ENCODE peak calls at places on chromosomes 5 and 9, in eight cellular contexts. One of them, this sample, is unnamed.

GRCh38 chr9:132485454-132485853 is 75.4 kb downstream of the CFAP77 start:
- DNase-seq in NCI-H510A: peak; percentile 42
- DNase-seq in cerebellar cortex: no peak
- DNase-seq in central memory CD8-positive, alpha-beta T cell: no peak
- DNase-seq in stimulated activated naive CD8-positive, alpha-beta T cell treated with anti-CD3 and anti-CD28 coated beads, Interleukin-15, Interleukin-2, amounts not matched to agents 100 U/mL and 50 U/mL, for 24 hours: no peak
- DNase-seq in brain microvascular endothelial cell: no peak
- DNase-seq in astrocyte of the spinal cord: no peak
- DNase-seq in HEK293T: no peak
- DNase-seq in this sample: no peak

GRCh38 chr9:91426123-91426745 is 2.6 kb upstream of the NFIL3 start:
- DNase-seq in NCI-H510A: no peak
- DNase-seq in cerebellar cortex: peak; percentile 63
- DNase-seq in HEK293T: peak; percentile 29
- DNase-seq in central memory CD8-positive, alpha-beta T cell: no peak
- DNase-seq in stimulated activated naive CD8-positive, alpha-beta T cell treated with anti-CD3 and anti-CD28 coated beads, Interleukin-15, Interleukin-2, amounts not matched to agents 100 U/mL and 50 U/mL, for 24 hours: no peak
- DNase-seq in astrocyte of the spinal cord: peak; percentile 60
- DNase-seq in brain microvascular endothelial cell: peak; percentile 28
- DNase-seq in this sample: peak; percentile 69

GRCh38 chr9:33163433-33164137 is 3.6 kb downstream of the B4GALT1 start:
- DNase-seq in astrocyte of the spinal cord: no peak
- DNase-seq in central memory CD8-positive, alpha-beta T cell: no peak
- DNase-seq in NCI-H510A: no peak
- DNase-seq in HEK293T: no peak
- DNase-seq in cerebellar cortex: no peak
- DNase-seq in brain microvascular endothelial cell: no peak
- DNase-seq in stimulated activated naive CD8-positive, alpha-beta T cell treated with anti-CD3 and anti-CD28 coated beads, Interleukin-15, Interleukin-2, amounts not matched to agents 100 U/mL and 50 U/mL, for 24 hours: no peak
- DNase-seq in this sample: no peak

GRCh38 chr5:9339206-9339818 is 206.6 kb downstream of the SEMA5A start:
- DNase-seq in cerebellar cortex: no peak
- DNase-seq in astrocyte of the spinal cord: no peak
- DNase-seq in central memory CD8-positive, alpha-beta T cell: no peak
- DNase-seq in HEK293T: peak; percentile 31
- DNase-seq in brain microvascular endothelial cell: no peak
- DNase-seq in NCI-H510A: no peak
- DNase-seq in stimulated activated naive CD8-positive, alpha-beta T cell treated with anti-CD3 and anti-CD28 coated beads, Interleukin-15, Interleukin-2, amounts not matched to agents 100 U/mL and 50 U/mL, for 24 hours: no peak
- DNase-seq in this sample: peak; percentile 32

GRCh38 chr5:90675222-90675621 is 116.6 kb downstream of the ADGRV1 start:
- DNase-seq in NCI-H510A: no peak
- DNase-seq in brain microvascular endothelial cell: no peak
- DNase-seq in stimulated activated naive CD8-positive, alpha-beta T cell treated with anti-CD3 and anti-CD28 coated beads, Interleukin-15, Interleukin-2, amounts not matched to agents 100 U/mL and 50 U/mL, for 24 hours: no peak
- DNase-seq in cerebellar cortex: no peak
- DNase-seq in central memory CD8-positive, alpha-beta T cell: no peak
- DNase-seq in astrocyte of the spinal cord: no peak
- DNase-seq in HEK293T: no peak
- DNase-seq in this sample: no peak

GRCh38 chr9:84228130-84228735 is 112.3 kb downstream of the SLC28A3 start:
- DNase-seq in cerebellar cortex: no peak
- DNase-seq in brain microvascular endothelial cell: no peak
- DNase-seq in NCI-H510A: no peak
- DNase-seq in central memory CD8-positive, alpha-beta T cell: no peak
- DNase-seq in HEK293T: no peak
- DNase-seq in stimulated activated naive CD8-positive, alpha-beta T cell treated with anti-CD3 and anti-CD28 coated beads, Interleukin-15, Interleukin-2, amounts not matched to agents 100 U/mL and 50 U/mL, for 24 hours: no peak
- DNase-seq in astrocyte of the spinal cord: no peak
- DNase-seq in this sample: no peak

GRCh38 chr9:14043491-14043890 is 270.4 kb downstream of the NFIB start:
- DNase-seq in brain microvascular endothelial cell: no peak
- DNase-seq in cerebellar cortex: no peak
- DNase-seq in HEK293T: no peak
- DNase-seq in astrocyte of the spinal cord: no peak
- DNase-seq in stimulated activated naive CD8-positive, alpha-beta T cell treated with anti-CD3 and anti-CD28 coated beads, Interleukin-15, Interleukin-2, amounts not matched to agents 100 U/mL and 50 U/mL, for 24 hours: no peak
- DNase-seq in NCI-H510A: no peak
- DNase-seq in central memory CD8-positive, alpha-beta T cell: no peak
- DNase-seq in this sample: no peak

GRCh38 chr5:97355775-97356174 is 172.7 kb upstream of the RIOK2 start:
- DNase-seq in astrocyte of the spinal cord: no peak
- DNase-seq in brain microvascular endothelial cell: no peak
- DNase-seq in NCI-H510A: no peak
- DNase-seq in central memory CD8-positive, alpha-beta T cell: no peak
- DNase-seq in HEK293T: no peak
- DNase-seq in cerebellar cortex: no peak
- DNase-seq in stimulated activated naive CD8-positive, alpha-beta T cell treated with anti-CD3 and anti-CD28 coated beads, Interleukin-15, Interleukin-2, amounts not matched to agents 100 U/mL and 50 U/mL, for 24 hours: no peak
- DNase-seq in this sample: no peak

GRCh38 chr9:136007906-136008692 is 46.9 kb upstream of the UBAC1 start:
- DNase-seq in cerebellar cortex: no peak
- DNase-seq in brain microvascular endothelial cell: peak; percentile 69
- DNase-seq in HEK293T: no peak
- DNase-seq in central memory CD8-positive, alpha-beta T cell: no peak
- DNase-seq in astrocyte of the spinal cord: peak; percentile 61
- DNase-seq in NCI-H510A: no peak
- DNase-seq in stimulated activated naive CD8-positive, alpha-beta T cell treated with anti-CD3 and anti-CD28 coated beads, Interleukin-15, Interleukin-2, amounts not matched to agents 100 U/mL and 50 U/mL, for 24 hours: no peak
- DNase-seq in this sample: peak; percentile 94

GRCh38 chr5:43121565-43122484 is 1.1 kb downstream of the ZNF131 start:
- DNase-seq in brain microvascular endothelial cell: peak; percentile 37
- DNase-seq in NCI-H510A: peak; percentile 66
- DNase-seq in astrocyte of the spinal cord: peak; percentile 55
- DNase-seq in HEK293T: peak; percentile 17
- DNase-seq in cerebellar cortex: peak; percentile 49
- DNase-seq in central memory CD8-positive, alpha-beta T cell: no peak
- DNase-seq in stimulated activated naive CD8-positive, alpha-beta T cell treated with anti-CD3 and anti-CD28 coated beads, Interleukin-15, Interleukin-2, amounts not matched to agents 100 U/mL and 50 U/mL, for 24 hours: no peak
- DNase-seq in this sample: peak; percentile 46

GRCh38 chr5:39671421-39672110 is 246.8 kb upstream of the DAB2 start:
- DNase-seq in stimulated activated naive CD8-positive, alpha-beta T cell treated with anti-CD3 and anti-CD28 coated beads, Interleukin-15, Interleukin-2, amounts not matched to agents 100 U/mL and 50 U/mL, for 24 hours: no peak
- DNase-seq in brain microvascular endothelial cell: no peak
- DNase-seq in central memory CD8-positive, alpha-beta T cell: no peak
- DNase-seq in NCI-H510A: no peak
- DNase-seq in astrocyte of the spinal cord: peak; percentile 5
- DNase-seq in HEK293T: no peak
- DNase-seq in cerebellar cortex: no peak
- DNase-seq in this sample: no peak

GRCh38 chr9:94210616-94211603 is 48.2 kb upstream of the ZNF169 start:
- DNase-seq in astrocyte of the spinal cord: no peak
- DNase-seq in NCI-H510A: no peak
- DNase-seq in cerebellar cortex: no peak
- DNase-seq in HEK293T: no peak
- DNase-seq in central memory CD8-positive, alpha-beta T cell: no peak
- DNase-seq in stimulated activated naive CD8-positive, alpha-beta T cell treated with anti-CD3 and anti-CD28 coated beads, Interleukin-15, Interleukin-2, amounts not matched to agents 100 U/mL and 50 U/mL, for 24 hours: no peak
- DNase-seq in brain microvascular endothelial cell: no peak
- DNase-seq in this sample: no peak

GRCh38 chr5:2183154-2184023 is 300.7 kb upstream of the IRX4 start:
- DNase-seq in stimulated activated naive CD8-positive, alpha-beta T cell treated with anti-CD3 and anti-CD28 coated beads, Interleukin-15, Interleukin-2, amounts not matched to agents 100 U/mL and 50 U/mL, for 24 hours: no peak
- DNase-seq in brain microvascular endothelial cell: no peak
- DNase-seq in HEK293T: no peak
- DNase-seq in NCI-H510A: no peak
- DNase-seq in cerebellar cortex: no peak
- DNase-seq in astrocyte of the spinal cord: no peak
- DNase-seq in central memory CD8-positive, alpha-beta T cell: no peak
- DNase-seq in this sample: no peak

GRCh38 chr5:138968601-138969000 is 93.5 kb upstream of the LRRTM2 start:
- DNase-seq in central memory CD8-positive, alpha-beta T cell: no peak
- DNase-seq in stimulated activated naive CD8-positive, alpha-beta T cell treated with anti-CD3 and anti-CD28 coated beads, Interleukin-15, Interleukin-2, amounts not matched to agents 100 U/mL and 50 U/mL, for 24 hours: no peak
- DNase-seq in brain microvascular endothelial cell: no peak
- DNase-seq in astrocyte of the spinal cord: no peak
- DNase-seq in NCI-H510A: no peak
- DNase-seq in cerebellar cortex: no peak
- DNase-seq in HEK293T: no peak
- DNase-seq in this sample: no peak

GRCh38 chr5:80608730-80609129 is 38.6 kb upstream of the ANKRD34B start:
- DNase-seq in cerebellar cortex: no peak
- DNase-seq in astrocyte of the spinal cord: no peak
- DNase-seq in HEK293T: no peak
- DNase-seq in stimulated activated naive CD8-positive, alpha-beta T cell treated with anti-CD3 and anti-CD28 coated beads, Interleukin-15, Interleukin-2, amounts not matched to agents 100 U/mL and 50 U/mL, for 24 hours: no peak
- DNase-seq in central memory CD8-positive, alpha-beta T cell: no peak
- DNase-seq in brain microvascular endothelial cell: no peak
- DNase-seq in NCI-H510A: no peak
- DNase-seq in this sample: no peak